ENCODE peak calls at places on chromosomes 6 and 20, in five cellular contexts. One of them, this sample, is unnamed.

GRCh38 chr6:161536141-161536735 is 262.4 kb upstream of the AGPAT4 start:
- DNase-seq in mesothelial cell of epicardium: no peak
- DNase-seq in CD8-positive, alpha-beta T cell: no peak
- DNase-seq in choroid plexus epithelial cell: peak; percentile 23
- DNase-seq in left ventricle myocardium inferior: no peak
- DNase-seq in this sample: no peak

GRCh38 chr6:10099086-10099499 is 315.8 kb downstream of the TFAP2A start:
- DNase-seq in mesothelial cell of epicardium: no peak
- DNase-seq in CD8-positive, alpha-beta T cell: no peak
- DNase-seq in choroid plexus epithelial cell: no peak
- DNase-seq in left ventricle myocardium inferior: no peak
- DNase-seq in this sample: no peak

GRCh38 chr6:46221221-46221793 is 50.5 kb upstream of the ENPP5 start:
- DNase-seq in mesothelial cell of epicardium: no peak
- DNase-seq in CD8-positive, alpha-beta T cell: no peak
- DNase-seq in choroid plexus epithelial cell: peak; percentile 69
- DNase-seq in left ventricle myocardium inferior: no peak
- DNase-seq in this sample: no peak

GRCh38 chr20:40279390-40279789 is 409.6 kb downstream of the MAFB start:
- DNase-seq in mesothelial cell of epicardium: no peak
- DNase-seq in CD8-positive, alpha-beta T cell: no peak
- DNase-seq in choroid plexus epithelial cell: peak; percentile 86
- DNase-seq in left ventricle myocardium inferior: no peak
- DNase-seq in this sample: no peak

GRCh38 chr6:79057746-79058145 is 20.3 kb downstream of the PHIP start:
- DNase-seq in mesothelial cell of epicardium: no peak
- DNase-seq in CD8-positive, alpha-beta T cell: no peak
- DNase-seq in choroid plexus epithelial cell: no peak
- DNase-seq in left ventricle myocardium inferior: no peak
- DNase-seq in this sample: no peak

GRCh38 chr6:72720464-72720863 is 98.6 kb downstream of the KCNQ5 start:
- DNase-seq in mesothelial cell of epicardium: no peak
- DNase-seq in CD8-positive, alpha-beta T cell: no peak
- DNase-seq in choroid plexus epithelial cell: peak; percentile 1
- DNase-seq in left ventricle myocardium inferior: no peak
- DNase-seq in this sample: no peak

GRCh38 chr20:33407251-33407650 is 5.9 kb upstream of the CDK5RAP1 start:
- DNase-seq in mesothelial cell of epicardium: no peak
- DNase-seq in CD8-positive, alpha-beta T cell: no peak
- DNase-seq in choroid plexus epithelial cell: peak; percentile 75
- DNase-seq in left ventricle myocardium inferior: no peak
- DNase-seq in this sample: no peak

GRCh38 chr6:112802154-112802553 is 455.0 kb downstream of the RFPL4B start:
- DNase-seq in mesothelial cell of epicardium: no peak
- DNase-seq in CD8-positive, alpha-beta T cell: no peak
- DNase-seq in choroid plexus epithelial cell: peak; percentile 84
- DNase-seq in left ventricle myocardium inferior: no peak
- DNase-seq in this sample: no peak

GRCh38 chr6:166465671-166466087 is 82.9 kb upstream of the MPC1 start:
- DNase-seq in mesothelial cell of epicardium: no peak
- DNase-seq in CD8-positive, alpha-beta T cell: no peak
- DNase-seq in choroid plexus epithelial cell: no peak
- DNase-seq in left ventricle myocardium inferior: peak; percentile 42
- DNase-seq in this sample: no peak

GRCh38 chr6:26383624-26384417 is 913 bp downstream of the BTN2A2 start:
- DNase-seq in mesothelial cell of epicardium: no peak
- DNase-seq in CD8-positive, alpha-beta T cell: peak; percentile 16
- DNase-seq in choroid plexus epithelial cell: peak; percentile 85
- DNase-seq in left ventricle myocardium inferior: no peak
- DNase-seq in this sample: no peak

GRCh38 chr6:42914546-42914945 is 1.3 kb upstream of the PTCRA start:
- DNase-seq in mesothelial cell of epicardium: no peak
- DNase-seq in CD8-positive, alpha-beta T cell: no peak
- DNase-seq in choroid plexus epithelial cell: no peak
- DNase-seq in left ventricle myocardium inferior: no peak
- DNase-seq in this sample: no peak

GRCh38 chr20:43003318-43003928 is 186.3 kb downstream of the PTPRT start:
- DNase-seq in mesothelial cell of epicardium: no peak
- DNase-seq in CD8-positive, alpha-beta T cell: no peak
- DNase-seq in choroid plexus epithelial cell: no peak
- DNase-seq in left ventricle myocardium inferior: no peak
- DNase-seq in this sample: no peak

GRCh38 chr6:42281570-42281969 is 63.9 kb upstream of the MRPS10 start:
- DNase-seq in mesothelial cell of epicardium: no peak
- DNase-seq in CD8-positive, alpha-beta T cell: peak; percentile 82
- DNase-seq in choroid plexus epithelial cell: no peak
- DNase-seq in left ventricle myocardium inferior: no peak
- DNase-seq in this sample: no peak

GRCh38 chr6:45378324-45378926 is 691 bp upstream of the SUPT3H start:
- DNase-seq in mesothelial cell of epicardium: peak; percentile 23
- DNase-seq in CD8-positive, alpha-beta T cell: no peak
- DNase-seq in choroid plexus epithelial cell: peak; percentile 58
- DNase-seq in left ventricle myocardium inferior: peak; percentile 45
- DNase-seq in this sample: no peak

GRCh38 chr6:3176562-3177355 is 19.4 kb upstream of the TUBB2A start:
- DNase-seq in mesothelial cell of epicardium: no peak
- DNase-seq in CD8-positive, alpha-beta T cell: peak; percentile 11
- DNase-seq in choroid plexus epithelial cell: peak; percentile 93
- DNase-seq in left ventricle myocardium inferior: no peak
- DNase-seq in this sample: no peak

GRCh38 chr6:167551634-167552630 is 227.0 kb downstream of the TTLL2 start:
- DNase-seq in mesothelial cell of epicardium: no peak
- DNase-seq in CD8-positive, alpha-beta T cell: no peak
- DNase-seq in choroid plexus epithelial cell: no peak
- DNase-seq in left ventricle myocardium inferior: no peak
- DNase-seq in this sample: no peak

GRCh38 chr6:12233693-12234551 is 56.2 kb upstream of the EDN1 start:
- DNase-seq in mesothelial cell of epicardium: no peak
- DNase-seq in CD8-positive, alpha-beta T cell: peak; percentile 34
- DNase-seq in choroid plexus epithelial cell: peak; percentile 91
- DNase-seq in left ventricle myocardium inferior: no peak
- DNase-seq in this sample: peak; percentile 15
- TF ChIP-seq CTCF in mesothelial cell of epicardium: peak; percentile 48
- TF ChIP-seq CTCF in CD8-positive, alpha-beta T cell: peak; percentile 79
- TF ChIP-seq CTCF in choroid plexus epithelial cell: peak; percentile 89
- TF ChIP-seq CTCF in left ventricle myocardium inferior: peak; percentile 83
- TF ChIP-seq CTCF in this sample: no peak

GRCh38 chr6:159152014-159152413 is 17.2 kb upstream of the FNDC1 start:
- DNase-seq in mesothelial cell of epicardium: no peak
- DNase-seq in CD8-positive, alpha-beta T cell: no peak
- DNase-seq in choroid plexus epithelial cell: peak; percentile 23
- DNase-seq in left ventricle myocardium inferior: no peak
- DNase-seq in this sample: no peak

GRCh38 chr6:159156089-159156488 is 13.1 kb upstream of the FNDC1 start:
- DNase-seq in mesothelial cell of epicardium: no peak
- DNase-seq in CD8-positive, alpha-beta T cell: no peak
- DNase-seq in choroid plexus epithelial cell: no peak
- DNase-seq in left ventricle myocardium inferior: no peak
- DNase-seq in this sample: no peak

GRCh38 chr6:159151266-159151855 is 17.8 kb upstream of the FNDC1 start:
- DNase-seq in mesothelial cell of epicardium: no peak
- DNase-seq in CD8-positive, alpha-beta T cell: peak; percentile 36
- DNase-seq in choroid plexus epithelial cell: peak; percentile 83
- DNase-seq in left ventricle myocardium inferior: peak; percentile 28
- DNase-seq in this sample: no peak

GRCh38 chr6:159157431-159157830 is 11.8 kb upstream of the FNDC1 start:
- DNase-seq in mesothelial cell of epicardium: no peak
- DNase-seq in CD8-positive, alpha-beta T cell: no peak
- DNase-seq in choroid plexus epithelial cell: no peak
- DNase-seq in left ventricle myocardium inferior: no peak
- DNase-seq in this sample: no peak

DNA sequence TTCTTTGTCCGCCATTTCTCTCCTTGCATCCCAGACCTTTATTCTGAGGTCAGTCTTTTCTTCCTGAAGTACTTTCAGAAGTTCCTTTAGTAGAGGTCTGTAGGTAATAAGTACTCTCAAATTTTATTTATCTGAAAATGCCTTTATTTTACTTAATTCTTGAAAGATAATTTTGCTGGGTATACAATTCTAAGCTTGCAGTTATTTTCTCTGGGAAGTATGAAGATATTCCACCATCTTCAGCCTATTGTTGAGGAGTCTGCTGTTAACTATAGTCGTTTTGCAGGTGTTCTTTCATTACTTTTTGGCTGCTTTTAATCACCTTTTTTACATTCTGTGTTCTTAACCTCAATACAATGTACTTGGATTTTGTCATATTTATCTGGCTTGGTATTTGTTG is 13.5 kb upstream of the FNDC1 start:
- DNase-seq in mesothelial cell of epicardium: no peak
- DNase-seq in CD8-positive, alpha-beta T cell: no peak
- DNase-seq in choroid plexus epithelial cell: no peak
- DNase-seq in left ventricle myocardium inferior: no peak
- DNase-seq in this sample: no peak
- TF ChIP-seq CTCF in mesothelial cell of epicardium: no peak
- TF ChIP-seq CTCF in CD8-positive, alpha-beta T cell: no peak
- TF ChIP-seq CTCF in choroid plexus epithelial cell: no peak
- TF ChIP-seq CTCF in left ventricle myocardium inferior: no peak
- TF ChIP-seq CTCF in this sample: no peak

GRCh38 chr6:162868397-162868796 is 140.6 kb downstream of the PACRG start:
- DNase-seq in mesothelial cell of epicardium: no peak
- DNase-seq in CD8-positive, alpha-beta T cell: no peak
- DNase-seq in choroid plexus epithelial cell: no peak
- DNase-seq in left ventricle myocardium inferior: no peak
- DNase-seq in this sample: no peak

GRCh38 chr6:162871966-162872365 is 144.2 kb downstream of the PACRG start:
- DNase-seq in mesothelial cell of epicardium: no peak
- DNase-seq in CD8-positive, alpha-beta T cell: no peak
- DNase-seq in choroid plexus epithelial cell: peak; percentile 6
- DNase-seq in left ventricle myocardium inferior: no peak
- DNase-seq in this sample: no peak

GRCh38 chr6:162875070-162875469 is 147.3 kb downstream of the PACRG start:
- DNase-seq in mesothelial cell of epicardium: no peak
- DNase-seq in CD8-positive, alpha-beta T cell: no peak
- DNase-seq in choroid plexus epithelial cell: no peak
- DNase-seq in left ventricle myocardium inferior: no peak
- DNase-seq in this sample: no peak

GRCh38 chr6:162873537-162873936 is 145.8 kb downstream of the PACRG start:
- DNase-seq in mesothelial cell of epicardium: no peak
- DNase-seq in CD8-positive, alpha-beta T cell: no peak
- DNase-seq in choroid plexus epithelial cell: no peak
- DNase-seq in left ventricle myocardium inferior: no peak
- DNase-seq in this sample: no peak
- TF ChIP-seq CTCF in mesothelial cell of epicardium: no peak
- TF ChIP-seq CTCF in CD8-positive, alpha-beta T cell: no peak
- TF ChIP-seq CTCF in choroid plexus epithelial cell: no peak
- TF ChIP-seq CTCF in left ventricle myocardium inferior: no peak
- TF ChIP-seq CTCF in this sample: no peak

GRCh38 chr20:56631318-56631989 is 2.3 kb downstream of the TFAP2C start:
- DNase-seq in mesothelial cell of epicardium: no peak
- DNase-seq in CD8-positive, alpha-beta T cell: no peak
- DNase-seq in choroid plexus epithelial cell: no peak
- DNase-seq in left ventricle myocardium inferior: no peak
- DNase-seq in this sample: no peak

GRCh38 chr20:56630506-56631317 is 1.6 kb downstream of the TFAP2C start:
- DNase-seq in mesothelial cell of epicardium: peak; percentile 27
- DNase-seq in CD8-positive, alpha-beta T cell: no peak
- DNase-seq in choroid plexus epithelial cell: peak; percentile 20
- DNase-seq in left ventricle myocardium inferior: no peak
- DNase-seq in this sample: no peak

GRCh38 chr20:56628873-56629463 is at the start of gene TFAP2C:
- DNase-seq in mesothelial cell of epicardium: peak; percentile 72
- DNase-seq in CD8-positive, alpha-beta T cell: no peak
- DNase-seq in choroid plexus epithelial cell: peak; percentile 64
- DNase-seq in left ventricle myocardium inferior: peak; percentile 59
- DNase-seq in this sample: no peak

GRCh38 chr20:56629464-56630085 is 469 bp downstream of the TFAP2C start:
- DNase-seq in mesothelial cell of epicardium: no peak
- DNase-seq in CD8-positive, alpha-beta T cell: no peak
- DNase-seq in choroid plexus epithelial cell: peak; percentile 22
- DNase-seq in left ventricle myocardium inferior: no peak
- DNase-seq in this sample: no peak

GRCh38 chr20:56630086-56630493 is 984 bp downstream of the TFAP2C start:
- DNase-seq in mesothelial cell of epicardium: peak; percentile 77
- DNase-seq in CD8-positive, alpha-beta T cell: no peak
- DNase-seq in choroid plexus epithelial cell: peak; percentile 83
- DNase-seq in left ventricle myocardium inferior: no peak
- DNase-seq in this sample: no peak
- TF ChIP-seq CTCF in mesothelial cell of epicardium: peak; percentile 89
- TF ChIP-seq CTCF in CD8-positive, alpha-beta T cell: no peak
- TF ChIP-seq CTCF in choroid plexus epithelial cell: peak; percentile 72
- TF ChIP-seq CTCF in left ventricle myocardium inferior: peak; percentile 43
- TF ChIP-seq CTCF in this sample: no peak

This sample was measured in activated B cell treated with CpG ODN at 0.5 μM for 24 hours.